ENCODE peak calls at places on chromosomes 5 and 9, in four cellular contexts. O is left lobe of liver; I is activated T-cell treated with anti-CD3 and anti-CD28 coated beads, Interleukin-2, amount 50 U/mL, for 48 hours; R is lung. W is an unnamed sample.

GRCh38 chr9:70451765-70452164 is 37.3 kb upstream of the KLF9 start:
- DNase-seq in O (no peak), I (no peak), R (no peak), W (no peak)

GRCh38 chr9:109817846-109818472 is 38.0 kb downstream of the PALM2AKAP2 start:
- DNase-seq in O (peak), I (peak), R (peak), W (no peak)

GRCh38 chr5:111194925-111195324 is 29.3 kb upstream of the CAMK4 start:
- DNase-seq in O (no peak), I (no peak), R (no peak), W (no peak)

GRCh38 chr5:99900302-99900811 is 634.8 kb upstream of the FAM174A start:
- DNase-seq in O (no peak), I (no peak), R (no peak), W (no peak)

GRCh38 chr5:53895091-53895683 is 334.7 kb downstream of the NDUFS4 start:
- DNase-seq in O (no peak), I (no peak), R (no peak), W (no peak)

GRCh38 chr5:55902696-55903095 is 51.5 kb downstream of the IL31RA start:
- DNase-seq in O (no peak), I (no peak), R (no peak), W (no peak)

GRCh38 chr9:78463750-78464149 is 166.8 kb downstream of the PSAT1 start:
- DNase-seq in O (no peak), I (no peak), R (no peak), W (no peak)

GRCh38 chr9:90441814-90442213 is 200.8 kb downstream of the DIRAS2 start:
- DNase-seq in O (no peak), I (no peak), R (no peak), W (no peak)

GRCh38 chr9:121598167-121599000 is 53.0 kb upstream of the DAB2IP start:
- DNase-seq in O (peak), I (no peak), R (peak), W (no peak)

GRCh38 chr9:37410969-37411785 is 11.3 kb upstream of the GRHPR start:
- DNase-seq in O (no peak), I (peak), R (no peak), W (no peak)

GRCh38 chr5:22938373-22938772 is 85.2 kb upstream of the CDH12 start:
- DNase-seq in O (no peak), I (no peak), R (no peak), W (no peak)

GRCh38 chr9:72539824-72540347 is 18.5 kb downstream of the TMC1 start:
- DNase-seq in O (no peak), I (no peak), R (no peak), W (no peak)

GRCh38 chr5:14366763-14367162 is 214.8 kb upstream of the OTULINL start:
- DNase-seq in O (no peak), I (no peak), R (no peak), W (no peak)

GRCh38 chr5:134247411-134247810 is 21.5 kb upstream of the PPP2CA start:
- DNase-seq in O (no peak), I (no peak), R (no peak), W (no peak)

GRCh38 chr5:74848553-74849025 is 17.6 kb downstream of the FAM169A start:
- DNase-seq in O (no peak), I (no peak), R (no peak), W (no peak)

GRCh38 chr5:167295686-167296015 is 995.8 kb upstream of the WWC1 start:
- DNase-seq in O (no peak), I (no peak), R (no peak), W (no peak)

GRCh38 chr5:141399555-141400258 is 2.0 kb downstream of the PCDHGB5 start:
- DNase-seq in O (no peak), I (no peak), R (no peak), W (no peak)

GRCh38 chr9:71685394-71685793 is 82.9 kb downstream of the CEMIP2 start:
- DNase-seq in O (no peak), I (no peak), R (no peak), W (no peak)

GRCh38 chr9:134629061-134629585 is 12.5 kb upstream of the COL5A1 start:
- DNase-seq in O (no peak), I (no peak), R (no peak), W (no peak)

GRCh38 chr9:89218040-89218928 is 39.7 kb upstream of the SHC3 start:
- DNase-seq in O (no peak), I (no peak), R (no peak), W (no peak)

GRCh38 chr5:96896806-96897205 is 20.5 kb downstream of the ERAP2 start:
- DNase-seq in O (no peak), I (no peak), R (no peak), W (no peak)

GRCh38 chr5:176675676-176676360 is 28.5 kb downstream of the TSPAN17 start:
- DNase-seq in O (no peak), I (no peak), R (no peak), W (no peak)

GRCh38 chr9:70435948-70436347 is 21.5 kb upstream of the KLF9 start:
- DNase-seq in O (no peak), I (no peak), R (no peak), W (no peak)

GRCh38 chr9:85510830-85511504 is 230.8 kb downstream of the AGTPBP1 start:
- DNase-seq in O (no peak), I (no peak), R (no peak), W (no peak)

GRCh38 chr9:96302021-96302420 is at the start of gene HSD17B3:
- DNase-seq in O (no peak), I (no peak), R (no peak), W (no peak)

GRCh38 chr5:74034738-74035137 is 408.7 kb downstream of the ARHGEF28 start:
- DNase-seq in O (no peak), I (no peak), R (no peak), W (no peak)

GRCh38 chr5:125100342-125100741 is 353.9 kb upstream of the ZNF608 start:
- DNase-seq in O (no peak), I (no peak), R (no peak), W (no peak)

GRCh38 chr9:133144142-133144886 is 19.4 kb downstream of the GBGT1 start:
- DNase-seq in O (peak), I (peak), R (peak), W (peak)

W was measured in activated CD8-positive, alpha-beta memory T cell treated with anti-CD3 and anti-CD28 coated beads for 24 hours.